ENCODE peak calls at places on chromosomes 2 and 18, in five cellular contexts. One of them, this sample, is unnamed.

GRCh38 chr2:84713441-84713840 is 167.4 kb downstream of the TRABD2A start:
- DNase-seq in left cardiac atrium: no peak
- DNase-seq in cardiac muscle cell: no peak
- DNase-seq in Right ventricle myocardium superior: no peak
- DNase-seq in right lobe of liver: no peak
- DNase-seq in this sample: no peak

GRCh38 chr18:11997466-11997865 is 16.2 kb downstream of the IMPA2 start:
- DNase-seq in left cardiac atrium: no peak
- DNase-seq in cardiac muscle cell: no peak
- DNase-seq in Right ventricle myocardium superior: no peak
- DNase-seq in right lobe of liver: no peak
- DNase-seq in this sample: no peak

GRCh38 chr18:51135361-51135760 is 62.1 kb downstream of the MEX3C start:
- DNase-seq in left cardiac atrium: no peak
- DNase-seq in cardiac muscle cell: peak; percentile 72
- DNase-seq in Right ventricle myocardium superior: no peak
- DNase-seq in right lobe of liver: no peak
- DNase-seq in this sample: no peak

GRCh38 chr2:152481881-152482280 is 146.9 kb downstream of the FMNL2 start:
- DNase-seq in left cardiac atrium: no peak
- DNase-seq in cardiac muscle cell: no peak
- DNase-seq in Right ventricle myocardium superior: no peak
- DNase-seq in right lobe of liver: no peak
- DNase-seq in this sample: no peak

GRCh38 chr2:224440988-224441387 is 39.1 kb upstream of the FAM124B start:
- DNase-seq in left cardiac atrium: no peak
- DNase-seq in cardiac muscle cell: no peak
- DNase-seq in Right ventricle myocardium superior: no peak
- DNase-seq in right lobe of liver: no peak
- DNase-seq in this sample: no peak

GRCh38 chr2:42809876-42810125 is 17.4 kb upstream of the HAAO start:
- DNase-seq in left cardiac atrium: peak; percentile 90
- DNase-seq in cardiac muscle cell: peak; percentile 93
- DNase-seq in Right ventricle myocardium superior: peak; percentile 93
- DNase-seq in right lobe of liver: peak; percentile 90
- DNase-seq in this sample: peak; percentile 89

GRCh38 chr2:128841803-128842202 is 523.1 kb upstream of the HS6ST1 start:
- DNase-seq in left cardiac atrium: no peak
- DNase-seq in cardiac muscle cell: no peak
- DNase-seq in Right ventricle myocardium superior: no peak
- DNase-seq in right lobe of liver: no peak
- DNase-seq in this sample: no peak

GRCh38 chr2:219723311-219723710 is 95.9 kb downstream of the SLC4A3 start:
- DNase-seq in left cardiac atrium: no peak
- DNase-seq in cardiac muscle cell: no peak
- DNase-seq in Right ventricle myocardium superior: no peak
- DNase-seq in right lobe of liver: no peak
- DNase-seq in this sample: no peak

GRCh38 chr2:101697794-101698418 is 399 bp downstream of the MAP4K4 start:
- DNase-seq in left cardiac atrium: peak; percentile 23
- DNase-seq in cardiac muscle cell: peak; percentile 15
- DNase-seq in Right ventricle myocardium superior: no peak
- DNase-seq in right lobe of liver: no peak
- DNase-seq in this sample: peak; percentile 37